ENCODE peak calls at places on chromosomes 5 and 9, in seven cellular contexts. Q is lower lobe of right lung, O is tibial artery, A is HCT116, K is mesendoderm, N is prostate gland, V is hepatocyte. Y is an unnamed sample.
A peak's percentile ranks its signal among the peaks of the same experiment; 100 is the strongest.

GRCh38 chr5:172637122-172637580 is 3.9 kb upstream of the NEURL1B start:
- DNase-seq in V (no peak), A (no peak), Q (no peak), O (peak; percentile 69), N (peak; percentile 84), K (no peak), Y (no peak)

GRCh38 chr9:71515103-71515502 is 253.2 kb downstream of the CEMIP2 start:
- DNase-seq in V (no peak), N (no peak), O (no peak), K (no peak), Q (no peak), A (no peak), Y (no peak)

GRCh38 chr9:130858734-130859705 is 24.0 kb downstream of the ABL1 start:
- DNase-seq in Q (no peak), K (no peak), N (no peak), V (no peak), A (no peak), O (no peak), Y (no peak)

GRCh38 chr5:98872679-98873078 is 56.1 kb downstream of the CHD1 start:
- DNase-seq in Q (no peak), K (no peak), V (no peak), A (no peak), N (no peak), O (no peak), Y (no peak)

GRCh38 chr5:115360036-115360685 is 63.7 kb upstream of the CCDC112 start:
- DNase-seq in Q (no peak), V (no peak), A (no peak), N (no peak), O (no peak), K (peak; percentile 56), Y (no peak)

GRCh38 chr5:177495243-177496060 is 2.0 kb downstream of the PDLIM7 start:
- DNase-seq in O (peak; percentile 97), A (no peak), K (peak; percentile 96), N (no peak), V (peak; percentile 77), Q (no peak), Y (peak; percentile 90)

GRCh38 chr9:33148367-33149019 is 18.6 kb downstream of the B4GALT1 start:
- DNase-seq in A (no peak), N (no peak), V (no peak), O (no peak), K (no peak), Q (no peak), Y (no peak)

GRCh38 chr9:135526730-135527571 is 5.7 kb downstream of the LCN1 start:
- DNase-seq in Q (peak; percentile 36), V (no peak), O (peak; percentile 57), A (no peak), N (no peak), K (no peak), Y (no peak)

GRCh38 chr5:71681282-71681681 is 37.8 kb upstream of the CARTPT start:
- DNase-seq in Q (no peak), N (no peak), K (no peak), A (no peak), O (no peak), V (no peak), Y (no peak)

GRCh38 chr5:123753349-123754166 is 241.6 kb downstream of the CSNK1G3 start:
- DNase-seq in Q (no peak), A (no peak), K (no peak), O (no peak), N (no peak), V (no peak), Y (no peak)

GRCh38 chr5:120405291-120405864 is 58.7 kb upstream of the PRR16 start:
- DNase-seq in Q (no peak), V (no peak), K (no peak), A (no peak), N (no peak), O (no peak), Y (no peak)

GRCh38 chr5:4700082-4700481 is 440.0 kb upstream of the ADAMTS16 start:
- DNase-seq in N (peak; percentile 73), Q (peak; percentile 80), O (no peak), A (no peak), V (peak; percentile 78), K (peak; percentile 85), Y (peak; percentile 40)

GRCh38 chr5:43520615-43521014 is 5.7 kb upstream of the C5orf34 start:
- DNase-seq in N (no peak), V (no peak), Q (no peak), A (no peak), O (no peak), K (no peak), Y (no peak)

GRCh38 chr5:53475320-53475719 is 5.1 kb upstream of the FST start:
- DNase-seq in Q (no peak), K (no peak), V (no peak), N (no peak), O (no peak), A (no peak), Y (no peak)

GRCh38 chr9:3768286-3768685 is 242.5 kb upstream of the RFX3 start:
- DNase-seq in N (no peak), V (no peak), O (no peak), A (no peak), Q (no peak), K (no peak), Y (no peak)

GRCh38 chr5:107936532-107936931 is 265.8 kb upstream of the EFNA5 start:
- DNase-seq in N (no peak), Q (no peak), O (no peak), V (no peak), A (no peak), K (no peak), Y (no peak)

GRCh38 chr5:123997354-123998215 is 485.6 kb downstream of the CSNK1G3 start:
- DNase-seq in V (peak; percentile 13), N (no peak), Q (no peak), A (no peak), K (peak; percentile 46), O (no peak), Y (no peak)

GRCh38 chr5:130652178-130652577 is 512.9 kb downstream of the HINT1 start:
- DNase-seq in V (peak; percentile 18), N (no peak), K (no peak), A (peak; percentile 21), O (no peak), Q (no peak), Y (no peak)

GRCh38 chr9:131271506-131271931 is 4.8 kb downstream of the FAM78A start:
- DNase-seq in O (no peak), V (no peak), Q (no peak), N (no peak), K (no peak), A (no peak), Y (no peak)

GRCh38 chr5:57175586-57175985 is 1.7 kb downstream of the GPBP1 start:
- DNase-seq in N (no peak), K (no peak), V (peak; percentile 37), Q (no peak), A (no peak), O (no peak), Y (no peak)

GRCh38 chr9:34993502-34994428 is 4.2 kb downstream of the DNAJB5 start:
- DNase-seq in Q (no peak), A (no peak), K (peak; percentile 93), N (no peak), V (peak; percentile 65), O (peak; percentile 95), Y (peak; percentile 89)

GRCh38 chr5:65290677-65291076 is 191.0 kb downstream of the ADAMTS6 start:
- DNase-seq in A (no peak), N (no peak), K (no peak), O (no peak), V (no peak), Q (no peak), Y (no peak)

GRCh38 chr9:108779506-108779905 is 76.3 kb downstream of the ACTL7B start:
- DNase-seq in V (no peak), N (no peak), O (no peak), A (no peak), Q (no peak), K (no peak), Y (no peak)

GRCh38 chr5:73631500-73631899 is 5.5 kb downstream of the ARHGEF28 start:
- DNase-seq in Q (no peak), N (no peak), K (no peak), O (no peak), A (no peak), V (no peak), Y (no peak)

GRCh38 chr9:87498046-87498815 is 564 bp downstream of the DAPK1 start:
- DNase-seq in Q (peak; percentile 70), O (peak; percentile 70), A (no peak), V (peak; percentile 81), N (peak; percentile 12), K (peak; percentile 88), Y (no peak)

DNA sequence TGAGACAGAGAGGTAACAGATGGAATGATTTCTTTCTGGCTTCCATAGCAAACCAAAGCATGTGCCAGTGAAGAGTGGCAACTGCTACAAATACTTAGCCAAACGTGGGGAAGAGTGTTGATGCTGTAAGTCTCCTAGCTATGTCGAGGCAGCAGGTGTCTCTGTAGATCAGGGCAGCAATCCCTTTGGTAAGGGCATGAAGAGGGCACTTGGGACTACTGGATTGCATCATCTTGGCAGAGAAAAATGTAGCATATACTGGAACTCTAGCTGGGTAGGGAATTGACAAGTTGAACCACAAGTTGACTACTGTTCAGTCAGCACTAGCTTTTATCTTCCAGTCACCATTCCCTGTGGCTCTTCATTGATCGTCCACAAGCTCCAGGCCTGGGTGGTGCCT is 75.8 kb downstream of the GHR start:
- DNase-seq in V (no peak), Q (no peak), O (no peak), K (no peak), A (no peak), N (no peak), Y (no peak)
- H3K4me1 ChIP-seq in V (peaks cover 6% of the 10 kb centered on the region), Q (peaks cover 3% of the 10 kb centered on the region), O (peaks cover 5% of the 10 kb centered on the region), K (no peaks in the 10 kb centered on the region), A (no peaks in the 10 kb centered on the region), N (no peaks in the 10 kb centered on the region), Y (no peaks in the 10 kb centered on the region)

GRCh38 chr9:136674786-136675349 is 12.2 kb downstream of the EGFL7 start:
- DNase-seq in V (peak; percentile 79), N (no peak), A (no peak), K (peak; percentile 29), Q (peak; percentile 90), O (no peak), Y (no peak)
- H3K4me1 ChIP-seq in V (peaks cover 17% of the 10 kb centered on the region), N (peaks cover 8% of the 10 kb centered on the region), A (no peaks in the 10 kb centered on the region), K (no peaks in the 10 kb centered on the region), Q (peaks cover 36% of the 10 kb centered on the region), O (peaks cover 12% of the 10 kb centered on the region), Y (peaks cover 22% of the 10 kb centered on the region)

GRCh38 chr9:116941266-116941665 is 254.2 kb downstream of the TRIM32 start:
- DNase-seq in V (no peak), N (no peak), Q (no peak), A (no peak), O (no peak), K (no peak), Y (no peak)
- H3K4me1 ChIP-seq in V (no peaks in the 10 kb centered on the region), N (no peaks in the 10 kb centered on the region), Q (no peaks in the 10 kb centered on the region), A (no peaks in the 10 kb centered on the region), O (no peaks in the 10 kb centered on the region), K (peaks cover 8% of the 10 kb centered on the region), Y (no peaks in the 10 kb centered on the region)

GRCh38 chr9:133459476-133460404 is at the start of gene CACFD1:
- DNase-seq in K (peak; percentile 99), Q (peak; percentile 98), A (peak; percentile 85), N (peak; percentile 97), V (peak; percentile 99), O (peak; percentile 98), Y (peak; percentile 98)
- H3K4me1 ChIP-seq in K (peaks cover 4% of the 10 kb centered on the region), Q (peaks cover 31% of the 10 kb centered on the region), A (peaks cover 16% of the 10 kb centered on the region), N (peaks cover 4% of the 10 kb centered on the region), V (peaks cover 9% of the 10 kb centered on the region), O (peaks cover 24% of the 10 kb centered on the region), Y (peaks cover 24% of the 10 kb centered on the region)

GRCh38 chr9:110213413-110214044 is 5.6 kb upstream of the C9orf152 start:
- DNase-seq in V (no peak), K (no peak), O (no peak), N (no peak), Q (no peak), A (no peak), Y (no peak)
- H3K4me1 ChIP-seq in V (no peaks in the 10 kb centered on the region), K (no peaks in the 10 kb centered on the region), O (no peaks in the 10 kb centered on the region), N (no peaks in the 10 kb centered on the region), Q (peaks cover 8% of the 10 kb centered on the region), A (no peaks in the 10 kb centered on the region), Y (no peaks in the 10 kb centered on the region)

Y was measured in NT2/D1.